ENCODE peak calls at places on chromosomes 16 and 17, in nine cellular contexts. X, L, I, G, N, V, F, E and A are unnamed samples.

GRCh38 chr17:40307001-40307690 is 1.8 kb upstream of the RARA start:
- DNase-seq in L (no peak), X (no peak), G (no peak), V (no peak), F (no peak), I (peak; percentile 58), N (no peak), E (no peak), A (peak; percentile 21)

GRCh38 chr16:2483160-2483559 is 8.2 kb downstream of the TBC1D24 start:
- DNase-seq in F (peak; percentile 83), I (no peak), G (no peak), X (no peak), N (no peak), V (no peak), L (no peak), E (no peak), A (no peak)

GRCh38 chr17:35742896-35743477 is 10.1 kb downstream of the GAS2L2 start:
- DNase-seq in N (no peak), V (no peak), L (no peak), G (no peak), I (no peak), E (no peak), X (peak; percentile 55), F (no peak), A (no peak)

GRCh38 chr17:32494621-32495346 is 8.0 kb downstream of the CDK5R1 start:
- DNase-seq in L (no peak), X (no peak), E (no peak), V (no peak), I (peak; percentile 29), F (peak; percentile 87), N (peak; percentile 61), G (no peak), A (no peak)

GRCh38 chr17:57537524-57538410 is 207.3 kb downstream of the CCDC182 start:
- DNase-seq in G (no peak), F (no peak), L (no peak), V (no peak), E (no peak), N (no peak), X (peak; percentile 50), I (no peak), A (no peak)

GRCh38 chr16:54135361-54136275 is 151.0 kb downstream of the IRX3 start:
- DNase-seq in F (no peak), E (no peak), G (peak; percentile 15), V (no peak), L (no peak), N (no peak), I (no peak), X (no peak), A (no peak)

GRCh38 chr16:81971853-81972252 is 39.4 kb downstream of the SDR42E1 start:
- DNase-seq in N (no peak), G (no peak), I (no peak), F (no peak), E (no peak), X (no peak), L (no peak), V (no peak), A (no peak)

GRCh38 chr17:83087788-83088360 is 8.5 kb downstream of the METRNL start:
- DNase-seq in F (no peak), L (no peak), G (no peak), I (no peak), N (no peak), X (no peak), V (no peak), E (no peak), A (no peak)

GRCh38 chr16:30778549-30779244 is 8.3 kb downstream of the ZNF629 start:
- DNase-seq in I (no peak), L (no peak), F (no peak), N (no peak), E (no peak), G (no peak), X (peak; percentile 35), V (no peak), A (no peak)

GRCh38 chr17:63841350-63842172 is 924 bp downstream of the SMARCD2 start:
- DNase-seq in F (peak; percentile 65), G (peak; percentile 44), N (no peak), V (no peak), I (peak; percentile 73), X (peak; percentile 88), L (peak; percentile 61), E (no peak), A (no peak)

GRCh38 chr16:85348065-85348840 is 236.0 kb upstream of the CIBAR2 start:
- DNase-seq in X (no peak), E (no peak), G (no peak), V (no peak), L (no peak), F (no peak), N (no peak), I (no peak), A (no peak)

GRCh38 chr16:85345129-85345639 is 232.9 kb upstream of the CIBAR2 start:
- DNase-seq in F (no peak), I (no peak), X (no peak), L (no peak), G (no peak), V (no peak), E (no peak), N (no peak), A (no peak)

GRCh38 chr16:85344502-85345128 is 232.3 kb upstream of the CIBAR2 start:
- DNase-seq in L (no peak), G (no peak), E (no peak), V (no peak), F (no peak), I (no peak), N (no peak), X (no peak), A (no peak)

GRCh38 chr16:85347213-85347591 is 234.9 kb upstream of the CIBAR2 start:
- DNase-seq in F (no peak), E (no peak), X (peak; percentile 80), N (no peak), L (no peak), I (no peak), G (no peak), V (no peak), A (no peak)

DNA sequence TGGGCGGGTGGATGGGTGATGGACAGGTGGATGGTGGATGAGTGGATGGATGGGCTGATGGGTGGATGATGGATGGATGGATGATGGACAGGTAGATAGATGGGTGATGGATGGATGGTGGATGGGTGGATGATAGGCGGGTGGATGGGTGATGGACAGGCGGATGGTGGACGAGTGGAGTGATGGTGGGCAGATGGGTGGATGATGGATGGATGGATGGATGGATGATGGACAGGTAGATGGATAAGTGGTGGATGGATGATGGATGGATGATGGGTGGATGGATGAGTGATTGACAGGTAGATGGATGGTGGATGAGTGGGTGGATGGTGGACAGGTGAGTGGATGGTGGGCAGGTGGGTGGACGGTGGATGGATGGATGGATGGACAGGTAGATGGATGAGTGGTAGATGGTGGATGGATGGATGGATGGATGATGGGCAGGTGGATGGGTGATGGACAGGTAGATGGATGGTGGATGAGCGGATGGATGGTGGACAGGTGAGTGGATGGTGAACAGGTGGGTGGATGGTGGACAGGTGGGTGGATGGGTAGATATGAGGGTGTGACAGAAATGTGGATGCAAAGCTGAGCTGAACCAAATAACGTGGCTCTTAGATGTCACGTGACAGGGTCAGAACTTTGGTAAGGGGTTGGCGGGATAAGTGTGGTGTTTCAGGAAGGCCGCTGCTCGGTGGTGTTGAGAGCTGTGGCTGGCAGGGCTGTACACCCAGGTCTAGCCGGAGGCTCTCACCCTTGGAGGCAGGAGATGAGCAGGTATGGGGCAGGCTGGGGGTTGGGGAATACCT is 234.3 kb upstream of the CIBAR2 start:
- DNase-seq in X (no peak), N (no peak), L (no peak), E (no peak), V (no peak), I (no peak), F (no peak), G (no peak), A (no peak)
- TF ChIP-seq CTCF in X (no peak), N (no peak), L (no peak), E (no peak), V (no peak), I (no peak), F (no peak), G (no peak), A (no peak)

GRCh38 chr16:4859190-4859899 is 12.1 kb downstream of the UBN1 start:
- DNase-seq in V (no peak), G (peak; percentile 64), X (no peak), L (no peak), I (no peak), N (no peak), F (peak; percentile 38), E (no peak), A (no peak)
- H3K27ac ChIP-seq in V (no peak overlapping the region), G (peak overlapping the region; percentile 75), X (no peak overlapping the region), L (no peak overlapping the region), I (no peak overlapping the region), N (no peak overlapping the region), F (no peak overlapping the region), E (no peak overlapping the region), A (no peak overlapping the region)

GRCh38 chr16:68228652-68229051 is 7.3 kb downstream of the ESRP2 start:
- DNase-seq in F (no peak), G (no peak), I (no peak), V (no peak), N (no peak), E (no peak), L (no peak), X (no peak), A (no peak)

GRCh38 chr16:68227183-68227793 is 8.6 kb downstream of the ESRP2 start:
- DNase-seq in N (no peak), E (no peak), F (no peak), I (no peak), L (peak; percentile 72), V (no peak), X (no peak), G (no peak), A (no peak)

GRCh38 chr16:68229431-68230175 is 6.3 kb downstream of the ESRP2 start:
- DNase-seq in F (peak; percentile 42), E (peak; percentile 58), N (no peak), I (peak; percentile 58), V (no peak), X (no peak), G (peak; percentile 64), L (peak; percentile 71), A (peak; percentile 72)

GRCh38 chr16:68230176-68230571 is 5.8 kb downstream of the ESRP2 start:
- DNase-seq in V (no peak), X (no peak), I (peak; percentile 23), L (no peak), G (no peak), E (no peak), N (no peak), F (no peak), A (no peak)

GRCh38 chr16:68227850-68228553 is 7.9 kb downstream of the ESRP2 start:
- DNase-seq in N (no peak), X (no peak), L (no peak), G (no peak), V (no peak), E (no peak), I (no peak), F (peak; percentile 63), A (no peak)
- TF ChIP-seq CTCF in N (no peak), X (no peak), L (no peak), G (no peak), V (no peak), E (no peak), I (no peak), F (no peak), A (no peak)

GRCh38 chr16:4091638-4092037 is 24.6 kb downstream of the ADCY9 start:
- DNase-seq in X (no peak), F (no peak), G (no peak), E (no peak), L (no peak), V (no peak), I (no peak), N (no peak), A (no peak)
- H3K27ac ChIP-seq in X (peak overlapping the region; percentile 62), F (no peak overlapping the region), G (no peak overlapping the region), E (no peak overlapping the region), L (no peak overlapping the region), V (peak overlapping the region; percentile 90), I (no peak overlapping the region), N (no peak overlapping the region), A (no peak overlapping the region)